ENCODE peak calls at places on chromosomes 4 and X, in six cellular contexts. T, C, B, O, F and M are unnamed samples.

GRCh38 chrX:71846429-71846828 is 64.2 kb upstream of the NHSL2 start:
- DNase-seq in F (no peak), B (peak; percentile 26), T (no peak), C (no peak), O (no peak), M (no peak)

GRCh38 chrX:123698979-123699378 is 33.9 kb downstream of the THOC2 start:
- DNase-seq in O (no peak), C (no peak), T (no peak), F (no peak), B (no peak), M (no peak)

GRCh38 chrX:11351375-11352295 is 58.4 kb downstream of the AMELX start:
- DNase-seq in C (no peak), F (no peak), O (no peak), T (peak; percentile 35), B (no peak), M (no peak)

GRCh38 chr4:183637461-183637860 is 21.5 kb downstream of the RWDD4 start:
- DNase-seq in O (peak; percentile 42), T (no peak), B (no peak), C (no peak), F (no peak), M (no peak)

GRCh38 chr4:100189820-100190642 is at the start of gene DDIT4L:
- DNase-seq in F (no peak), O (peak; percentile 50), C (peak; percentile 2), B (no peak), T (peak; percentile 48), M (no peak)

GRCh38 chr4:118798658-118799057 is 37.3 kb downstream of the SEC24D start:
- DNase-seq in C (no peak), F (no peak), B (no peak), O (no peak), T (no peak), M (no peak)

GRCh38 chr4:68466185-68466584 is 18.9 kb downstream of the TMPRSS11E start:
- DNase-seq in T (no peak), F (no peak), O (no peak), C (no peak), B (peak; percentile 72), M (no peak)

GRCh38 chrX:107000013-107000515 is at the start of gene MORC4:
- DNase-seq in T (peak; percentile 82), F (peak; percentile 76), B (peak; percentile 33), C (peak; percentile 25), O (peak; percentile 79), M (peak; percentile 56)

GRCh38 chrX:117860517-117860916 is 256.1 kb downstream of the KLHL13 start:
- DNase-seq in T (no peak), O (no peak), F (no peak), B (no peak), C (no peak), M (no peak)